ENCODE peak calls at places on chromosome X, in seven cellular contexts. M, R, L, X, H, N and O are unnamed samples.

GRCh38 chrX:84362184-84362838 is 139.9 kb downstream of the HDX start:
- DNase-seq in R (no peak), X (no peak), L (no peak), N (no peak), H (no peak), M (no peak), O (no peak)

GRCh38 chrX:30561191-30561590 is 16.4 kb downstream of the TASL start:
- DNase-seq in X (peak), L (no peak), M (no peak), R (no peak), H (no peak), N (no peak), O (no peak)

GRCh38 chrX:154370882-154371770 is 3.3 kb downstream of the FLNA start:
- DNase-seq in N (peak), R (peak), M (peak), H (peak), X (peak), L (peak), O (peak)

GRCh38 chrX:153778684-153779101 is 2.1 kb upstream of the SRPK3 start:
- DNase-seq in R (no peak), H (no peak), M (no peak), L (no peak), X (no peak), N (no peak), O (peak)

GRCh38 chrX:20059467-20060128 is 57.1 kb downstream of the MAP7D2 start:
- DNase-seq in L (no peak), H (no peak), R (no peak), M (no peak), N (no peak), X (no peak), O (no peak)

GRCh38 chrX:14032383-14032782 is 2.7 kb upstream of the GEMIN8 start:
- DNase-seq in X (peak), N (peak), L (no peak), H (peak), R (no peak), M (peak), O (no peak)

GRCh38 chrX:53445977-53446376 is 11.8 kb upstream of the HSD17B10 start:
- DNase-seq in L (no peak), H (peak), X (peak), M (peak), R (no peak), N (peak), O (no peak)

GRCh38 chrX:54413753-54414152 is 26.5 kb upstream of the TSR2 start:
- DNase-seq in X (no peak), L (no peak), N (peak), R (no peak), H (no peak), M (no peak), O (no peak)

GRCh38 chrX:2682582-2683177 is 8.4 kb upstream of the CD99 start:
- DNase-seq in X (no peak), M (no peak), N (no peak), R (no peak), H (no peak), L (no peak), O (no peak)

GRCh38 chrX:65644621-65645287 is 22.7 kb upstream of the MSN start:
- DNase-seq in M (no peak), H (peak), X (peak), N (no peak), R (peak), L (peak), O (no peak)

GRCh38 chrX:49053223-49054072 is 5.4 kb upstream of the CCDC120 start:
- DNase-seq in N (no peak), R (no peak), M (peak), X (peak), H (peak), L (peak), O (peak)

GRCh38 chrX:37350034-37350365 is 836 bp downstream of the PRRG1 start:
- DNase-seq in N (no peak), R (no peak), M (no peak), L (no peak), X (no peak), H (no peak), O (no peak)

GRCh38 chrX:3177851-3178250 is 136.6 kb downstream of the ARSF start:
- DNase-seq in X (no peak), L (no peak), R (no peak), H (no peak), N (no peak), M (no peak), O (no peak)

GRCh38 chrX:40090050-40090804 is 7.5 kb downstream of the BCOR start:
- DNase-seq in R (no peak), H (peak), X (peak), N (no peak), L (no peak), M (no peak), O (peak)

GRCh38 chrX:107684956-107685385 is 56.7 kb downstream of the PRPS1 start:
- DNase-seq in L (peak), R (no peak), H (peak), N (peak), X (peak), M (peak), O (peak)

GRCh38 chrX:130770615-130771014 is 132.4 kb downstream of the ENOX2 start:
- DNase-seq in X (no peak), L (no peak), R (peak), H (no peak), M (no peak), N (no peak), O (no peak)

GRCh38 chrX:68180501-68181061 is 252.7 kb downstream of the OPHN1 start:
- DNase-seq in M (no peak), N (no peak), R (no peak), X (no peak), L (no peak), H (no peak), O (no peak)

GRCh38 chrX:148536961-148537360 is 36.5 kb downstream of the AFF2 start:
- DNase-seq in H (no peak), M (no peak), X (no peak), N (no peak), R (no peak), L (no peak), O (no peak)

GRCh38 chrX:1215123-1215823 is 2.8 kb upstream of the CRLF2 start:
- DNase-seq in H (no peak), R (no peak), M (no peak), L (peak), N (peak), X (no peak), O (peak)

GRCh38 chrX:97639526-97639925 is 755.8 kb downstream of the RPA4 start:
- DNase-seq in L (no peak), X (no peak), H (no peak), R (no peak), N (no peak), M (peak), O (no peak)

GRCh38 chrX:13647709-13648212 is 5.2 kb upstream of the TCEANC start:
- DNase-seq in R (peak), H (peak), N (peak), X (peak), L (peak), M (no peak), O (no peak)

GRCh38 chrX:154986826-154987575 is 35.5 kb downstream of the F8 start:
- DNase-seq in N (no peak), X (no peak), M (no peak), H (no peak), R (no peak), L (no peak), O (no peak)

GRCh38 chrX:149473966-149474365 is 31.1 kb downstream of the IDS start:
- DNase-seq in M (no peak), L (no peak), N (no peak), H (no peak), R (no peak), X (no peak), O (no peak)

GRCh38 chrX:128019218-128019617 is 33.0 kb downstream of the ACTRT1 start:
- DNase-seq in M (no peak), L (no peak), N (no peak), H (no peak), R (no peak), X (no peak), O (no peak)

GRCh38 chrX:11113731-11114130 is 2.6 kb downstream of the HCCS start:
- DNase-seq in L (no peak), H (no peak), N (no peak), X (no peak), R (no peak), M (no peak), O (no peak)

GRCh38 chrX:84187501-84188319 is at the start of gene RPS6KA6:
- DNase-seq in X (peak), N (no peak), R (no peak), M (peak), L (peak), H (no peak), O (peak)

GRCh38 chrX:120790118-120790517 is 85.5 kb downstream of the CT47B1 start:
- DNase-seq in X (peak), M (peak), N (peak), L (peak), R (peak), H (peak), O (no peak)

GRCh38 chrX:13076176-13076956 is 31.9 kb upstream of the FAM9C start:
- DNase-seq in M (no peak), L (no peak), R (no peak), N (no peak), X (no peak), H (no peak), O (no peak)

GRCh38 chrX:34299451-34299967 is 167.4 kb upstream of the FAM47A start:
- DNase-seq in N (peak), R (no peak), M (peak), H (no peak), L (no peak), X (no peak), O (no peak)

DNA sequence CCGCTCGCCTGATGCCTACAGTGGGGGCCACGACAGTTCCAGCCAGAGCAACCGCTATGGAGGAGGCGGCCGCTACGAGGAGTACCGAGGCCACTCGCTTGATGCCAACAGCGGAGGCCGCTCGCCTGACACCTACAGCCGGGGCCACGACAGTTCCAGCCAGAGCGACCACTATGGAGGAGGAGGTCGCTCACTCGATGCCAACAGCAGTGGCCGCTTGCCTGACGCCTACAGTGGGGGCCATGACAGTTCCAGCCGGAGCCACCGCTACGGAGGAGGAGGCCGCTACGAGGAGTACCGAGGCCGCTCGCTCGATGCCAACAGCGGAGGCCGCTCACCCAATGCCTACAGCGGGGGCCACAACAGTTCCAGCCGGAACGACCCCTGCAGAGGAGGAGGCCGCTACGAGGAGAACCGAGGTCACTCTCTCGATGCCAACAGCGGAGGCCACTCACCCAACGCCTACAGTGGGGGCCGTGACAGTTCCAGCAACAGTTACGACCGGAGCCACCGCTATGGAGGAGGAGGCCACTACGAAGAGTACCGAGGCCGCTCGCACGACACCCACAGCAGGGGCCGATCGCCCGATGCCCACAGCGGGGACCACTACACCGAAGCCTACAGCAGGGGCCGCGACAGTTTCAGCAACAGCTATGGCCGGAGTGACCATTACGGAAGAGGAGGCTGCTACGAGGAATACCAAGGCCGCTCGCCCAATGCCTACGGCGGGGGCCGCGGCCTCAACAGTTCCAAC is 2.5 kb downstream of the RBMXL3 start:
- DNase-seq in M (no peak), H (no peak), R (no peak), L (no peak), X (no peak), N (no peak), O (no peak)
- H3K4me3 ChIP-seq in M (no peak), H (no peak), R (no peak), L (no peak), X (no peak), N (no peak), O (no peak)

GRCh38 chrX:114047558-114047957 is 536.3 kb upstream of the HTR2C start:
- DNase-seq in H (no peak), N (no peak), R (no peak), M (peak), L (no peak), X (no peak), O (no peak)
- TF ChIP-seq POLR2AphosphoS5 in H (no peak), N (no peak), R (no peak), M (peak), L (no peak), X (no peak), O (no peak)

GRCh38 chrX:24759786-24760185 is 66.1 kb downstream of the POLA1 start:
- DNase-seq in L (no peak), R (no peak), M (no peak), N (no peak), X (no peak), H (no peak), O (no peak)
- H3K4me3 ChIP-seq in L (no peak), R (no peak), M (no peak), N (no peak), X (no peak), H (no peak), O (no peak)

DNA sequence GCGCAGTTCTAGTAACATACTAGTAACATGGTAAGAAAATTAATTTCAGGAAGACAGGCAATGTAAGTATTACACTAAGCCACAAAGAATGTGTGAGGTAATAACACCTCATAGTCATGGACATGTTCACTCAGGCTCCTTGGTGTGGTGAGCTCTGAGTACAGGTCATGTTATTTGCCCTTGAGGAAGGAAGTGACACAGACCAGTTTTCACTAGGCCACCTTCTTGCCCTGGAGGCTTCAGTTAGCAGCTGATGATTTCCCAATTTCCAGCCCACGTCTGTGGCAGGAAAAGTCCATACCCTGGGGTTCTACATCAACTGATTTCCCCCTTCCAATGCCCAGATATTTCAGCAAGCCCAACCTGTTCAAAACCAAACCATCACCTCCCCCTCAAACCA is 6.7 kb downstream of the APOO start:
- DNase-seq in X (no peak), L (no peak), H (no peak), M (no peak), N (peak), R (peak), O (no peak)
- TF ChIP-seq POLR2AphosphoS5 in X (no peak), L (no peak), H (peak), M (no peak), N (no peak), R (peak), O (no peak)

GRCh38 chrX:136176399-136176825 is 29.1 kb downstream of the FHL1 start:
- DNase-seq in M (no peak), L (peak), X (no peak), R (no peak), H (no peak), N (no peak), O (no peak)
- H3K4me3 ChIP-seq in M (no peak), L (no peak), X (no peak), R (no peak), H (no peak), N (no peak), O (no peak)

DNA sequence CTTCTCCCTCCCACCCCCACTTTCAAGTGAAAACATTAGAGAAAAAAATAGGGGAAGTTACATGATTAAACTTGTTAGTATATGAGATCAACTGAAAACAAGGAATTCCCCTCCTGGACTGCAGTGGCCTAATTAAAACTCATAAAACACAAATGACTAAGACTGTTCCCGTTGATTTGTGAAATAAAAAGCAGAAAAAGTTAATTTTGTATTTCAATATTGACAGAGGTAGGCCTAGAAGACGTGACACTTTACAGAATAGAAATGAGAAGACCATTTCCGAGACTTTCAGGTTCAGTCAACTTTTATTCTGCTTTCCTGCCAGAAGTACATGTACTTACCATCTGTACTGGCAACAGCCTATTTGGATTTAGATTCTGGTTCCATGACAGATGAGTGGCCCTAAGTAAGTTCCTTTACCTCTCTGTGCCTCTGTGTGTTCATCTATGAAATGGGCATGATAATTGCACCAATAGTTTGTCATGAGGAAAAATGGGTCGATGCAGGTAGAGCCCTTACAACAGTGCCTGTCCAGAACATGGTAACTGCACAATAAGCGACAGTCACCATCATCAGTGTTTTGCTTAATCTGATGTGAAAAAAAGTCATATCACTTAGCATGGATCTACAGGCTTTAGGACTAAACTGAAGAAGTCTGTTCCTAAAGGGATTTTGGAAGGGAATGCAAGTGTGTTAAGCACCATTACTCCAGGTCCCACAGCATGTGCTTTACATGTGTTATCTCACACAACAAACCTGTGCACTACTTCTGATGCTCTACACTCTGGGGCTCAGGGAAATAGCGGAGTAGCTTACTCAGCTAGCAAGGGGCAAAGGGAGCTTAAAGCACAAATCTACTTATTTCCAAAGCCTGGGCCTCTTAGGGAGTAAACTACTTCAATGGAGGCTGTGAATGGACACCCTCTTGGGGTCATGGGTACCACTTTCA is 562.3 kb upstream of the DIPK2B start:
- DNase-seq in M (no peak), X (no peak), R (no peak), H (no peak), L (no peak), N (no peak), O (no peak)
- TF ChIP-seq POLR2AphosphoS5 in M (no peak), X (no peak), R (peak), H (no peak), L (no peak), N (peak), O (no peak)

GRCh38 chrX:47231167-47231566 is 1.6 kb upstream of the USP11 start:
- DNase-seq in M (no peak), N (no peak), R (no peak), L (peak), X (no peak), H (no peak), O (no peak)
- H3K4me3 ChIP-seq in M (no peak), N (no peak), R (no peak), L (no peak), X (no peak), H (no peak), O (no peak)

GRCh38 chrX:119783026-119783425 is 8.4 kb downstream of the RPL39 start:
- DNase-seq in N (peak), R (no peak), H (no peak), X (no peak), L (no peak), M (no peak), O (peak)

DNA sequence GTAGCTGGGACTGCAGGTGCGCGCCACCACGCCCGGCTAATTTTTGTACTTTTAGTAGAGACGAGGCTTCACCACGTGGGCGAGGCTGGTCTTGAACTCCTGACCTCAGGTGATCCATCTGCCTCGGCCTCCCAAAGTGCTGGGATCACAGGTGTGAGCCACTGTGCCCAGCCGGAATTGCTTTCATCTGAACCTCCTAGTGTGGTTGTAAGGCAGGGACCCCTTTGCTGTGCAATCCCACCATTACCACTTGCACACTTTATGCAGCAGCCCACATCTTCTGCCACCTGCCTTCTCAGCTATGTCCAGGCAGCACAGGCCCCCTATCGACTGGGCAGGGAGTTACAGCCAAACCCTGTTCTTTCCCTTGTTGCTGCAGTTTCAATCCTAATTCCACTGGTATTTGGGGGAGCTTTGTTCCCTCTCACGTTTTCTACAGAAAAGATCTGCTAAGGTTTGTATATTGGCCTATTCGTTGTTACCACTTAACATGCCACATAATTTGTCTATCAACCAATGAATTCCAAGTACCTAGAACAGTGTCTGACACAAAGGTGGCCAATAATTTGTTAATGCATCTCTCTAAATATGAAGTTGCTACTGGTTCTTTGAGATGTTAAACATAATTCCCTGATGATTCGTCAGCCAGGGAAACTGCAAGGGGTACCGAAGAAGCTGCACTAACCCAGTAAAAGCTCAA is 6.5 kb downstream of the RPL39 start:
- DNase-seq in X (peak), R (no peak), L (no peak), M (peak), N (peak), H (peak), O (peak)
- TF ChIP-seq POLR2AphosphoS5 in X (no peak), R (no peak), L (no peak), M (no peak), N (peak), H (no peak), O (peak)

GRCh38 chrX:134803551-134804183 is 145.4 kb upstream of the PLAC1 start:
- DNase-seq in R (no peak), X (no peak), L (no peak), M (peak), H (no peak), N (peak), O (no peak)
- H3K4me3 ChIP-seq in R (no peak), X (no peak), L (no peak), M (no peak), H (no peak), N (no peak), O (no peak)

DNA sequence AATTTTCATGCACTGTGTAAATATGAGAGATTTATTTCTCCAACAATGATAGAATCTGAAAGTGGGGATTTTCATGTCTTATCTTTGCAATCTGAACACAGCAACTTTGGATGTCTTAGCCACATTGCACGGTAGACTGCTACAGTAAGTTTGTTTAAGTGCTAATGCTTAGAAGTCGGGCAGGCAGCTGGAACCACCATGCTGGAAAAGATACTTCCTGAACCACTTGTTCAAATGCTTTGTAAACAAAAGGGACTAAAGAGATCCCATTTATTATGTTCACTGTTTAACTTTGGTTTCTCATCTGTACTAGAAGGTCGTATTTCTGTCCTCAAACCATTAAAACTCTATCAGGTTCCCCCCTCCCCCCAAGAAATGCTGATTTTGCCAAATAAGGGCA is 555.9 kb upstream of the DIPK2B start:
- DNase-seq in R (no peak), N (no peak), M (no peak), X (no peak), L (no peak), H (no peak), O (no peak)
- TF ChIP-seq POLR2AphosphoS5 in R (peak), N (no peak), M (no peak), X (no peak), L (no peak), H (no peak), O (no peak)